ENCODE peak calls at places on chromosome 12, in ten cellular contexts. U is naive thymus-derived CD4-positive, alpha-beta T cell; A is mesothelial cell of epicardium; M is substantia nigra; L is NCI-H1694 treated with DMSO at 0.1 percent for 48 hours; I is stimulated activated CD8-positive, alpha-beta memory T cell treated with anti-CD3 and anti-CD28 coated beads, Interleukin-4, amount 100 ng/mL, for 24 hours; Z is neural progenitor cell; X is mammary epithelial cell; N is GM23248; S is spleen. Q is an unnamed sample.

GRCh38 chr12:8078400-8078799 is 3.7 kb upstream of the NECAP1 start:
- DNase-seq in U (peak), A (no peak), M (no peak), L (peak), I (peak), Z (peak), X (peak), N (peak), S (no peak), Q (peak)

GRCh38 chr12:25056486-25057130 is 107.7 kb upstream of the BCAT1 start:
- DNase-seq in U (no peak), A (no peak), M (no peak), L (no peak), I (no peak), Z (no peak), X (peak), N (no peak), S (no peak), Q (no peak)

GRCh38 chr12:99039367-99040120 is 394.5 kb downstream of the APAF1 start:
- DNase-seq in U (no peak), A (no peak), M (no peak), L (no peak), I (no peak), Z (no peak), X (no peak), N (no peak), S (no peak), Q (no peak)

GRCh38 chr12:118061011-118061875 is at the start of gene WSB2:
- DNase-seq in U (peak), A (peak), M (peak), L (no peak), I (peak), Z (peak), X (peak), N (peak), S (peak), Q (peak)

GRCh38 chr12:58933068-58933681 is 12.9 kb upstream of the LRIG3 start:
- DNase-seq in U (no peak), A (no peak), M (no peak), L (no peak), I (no peak), Z (no peak), X (no peak), N (no peak), S (no peak), Q (no peak)

GRCh38 chr12:6204533-6205143 is 4.4 kb downstream of the CD9 start:
- DNase-seq in U (no peak), A (no peak), M (no peak), L (no peak), I (no peak), Z (no peak), X (no peak), N (no peak), S (no peak), Q (no peak)

GRCh38 chr12:21989819-21990412 is 48.7 kb upstream of the ABCC9 start:
- DNase-seq in U (no peak), A (no peak), M (no peak), L (peak), I (no peak), Z (no peak), X (no peak), N (peak), S (no peak), Q (no peak)

GRCh38 chr12:76777765-76778216 is 13.9 kb downstream of the ZDHHC17 start:
- DNase-seq in U (no peak), A (no peak), M (no peak), L (no peak), I (no peak), Z (no peak), X (no peak), N (no peak), S (no peak), Q (no peak)

GRCh38 chr12:93164103-93164880 is 213.4 kb upstream of the NUDT4 start:
- DNase-seq in U (no peak), A (no peak), M (no peak), L (no peak), I (no peak), Z (no peak), X (peak), N (peak), S (no peak), Q (no peak)

GRCh38 chr12:97404549-97404948 is 58.1 kb upstream of the RMST start:
- DNase-seq in U (no peak), A (no peak), M (no peak), L (peak), I (no peak), Z (peak), X (peak), N (peak), S (no peak), Q (peak)

GRCh38 chr12:5442251-5443006 is 10.5 kb downstream of the NTF3 start:
- DNase-seq in U (no peak), A (no peak), M (no peak), L (peak), I (no peak), Z (peak), X (peak), N (peak), S (no peak), Q (peak)

GRCh38 chr12:108358580-108358965 is 19.5 kb upstream of the CMKLR1 start:
- DNase-seq in U (no peak), A (no peak), M (no peak), L (no peak), I (no peak), Z (peak), X (no peak), N (peak), S (no peak), Q (no peak)

GRCh38 chr12:47397664-47398281 is 308.1 kb downstream of the RPAP3 start:
- DNase-seq in U (peak), A (no peak), M (no peak), L (no peak), I (no peak), Z (peak), X (peak), N (peak), S (no peak), Q (no peak)

GRCh38 chr12:78671295-78671694 is 193.3 kb upstream of the SYT1 start:
- DNase-seq in U (no peak), A (no peak), M (no peak), L (no peak), I (no peak), Z (no peak), X (peak), N (peak), S (no peak), Q (no peak)

GRCh38 chr12:91370086-91370868 is 187.7 kb upstream of the DCN start:
- DNase-seq in U (no peak), A (no peak), M (no peak), L (no peak), I (no peak), Z (peak), X (no peak), N (no peak), S (no peak), Q (no peak)

GRCh38 chr12:95634622-95635621 is 83.6 kb upstream of the USP44 start:
- DNase-seq in U (no peak), A (no peak), M (no peak), L (no peak), I (no peak), Z (no peak), X (peak), N (no peak), S (no peak), Q (no peak)

GRCh38 chr12:65636436-65636835 is 187.8 kb upstream of the HMGA2 start:
- DNase-seq in U (no peak), A (no peak), M (no peak), L (no peak), I (no peak), Z (no peak), X (no peak), N (no peak), S (no peak), Q (no peak)

GRCh38 chr12:92108651-92109050 is 37.0 kb downstream of the BTG1 start:
- DNase-seq in U (no peak), A (no peak), M (no peak), L (no peak), I (no peak), Z (peak), X (no peak), N (peak), S (no peak), Q (no peak)

GRCh38 chr12:19003110-19003509 is 126.4 kb upstream of the PLEKHA5 start:
- DNase-seq in U (no peak), A (no peak), M (no peak), L (no peak), I (no peak), Z (no peak), X (no peak), N (peak), S (no peak), Q (no peak)

GRCh38 chr12:70853326-70853725 is 67.2 kb downstream of the PTPRR start:
- DNase-seq in U (no peak), A (no peak), M (no peak), L (no peak), I (no peak), Z (no peak), X (peak), N (peak), S (no peak), Q (no peak)

GRCh38 chr12:58285551-58285950 is 344.2 kb downstream of the ATP23 start:
- DNase-seq in U (no peak), A (no peak), M (no peak), L (peak), I (no peak), Z (peak), X (no peak), N (no peak), S (no peak), Q (peak)

GRCh38 chr12:25979563-25979962 is 21.1 kb downstream of the RASSF8 start:
- DNase-seq in U (no peak), A (no peak), M (no peak), L (no peak), I (no peak), Z (no peak), X (peak), N (peak), S (no peak), Q (no peak)

GRCh38 chr12:25052191-25053020 is 103.5 kb upstream of the BCAT1 start:
- DNase-seq in U (peak), A (no peak), M (peak), L (peak), I (no peak), Z (no peak), X (no peak), N (no peak), S (peak), Q (no peak)

GRCh38 chr12:78229491-78230209 is 399.0 kb downstream of the NAV3 start:
- DNase-seq in U (no peak), A (no peak), M (no peak), L (no peak), I (no peak), Z (peak), X (peak), N (peak), S (no peak), Q (peak)

GRCh38 chr12:76764856-76765255 is 941 bp downstream of the ZDHHC17 start:
- DNase-seq in U (no peak), A (no peak), M (no peak), L (no peak), I (no peak), Z (peak), X (peak), N (peak), S (peak), Q (no peak)

GRCh38 chr12:33771889-33772288 is 250.4 kb upstream of the ALG10 start:
- DNase-seq in U (no peak), A (no peak), M (no peak), L (no peak), I (no peak), Z (no peak), X (peak), N (no peak), S (no peak), Q (no peak)

GRCh38 chr12:27561535-27562350 is 37.7 kb downstream of the PPFIBP1 start:
- DNase-seq in U (no peak), A (no peak), M (no peak), L (no peak), I (no peak), Z (no peak), X (no peak), N (peak), S (no peak), Q (no peak)

GRCh38 chr12:117664169-117664568 is 302.7 kb upstream of the NOS1 start:
- DNase-seq in U (no peak), A (no peak), M (no peak), L (no peak), I (no peak), Z (no peak), X (no peak), N (no peak), S (no peak), Q (no peak)

GRCh38 chr12:76878045-76878898 is 547 bp downstream of the CSRP2 start:
- DNase-seq in U (no peak), A (no peak), M (no peak), L (peak), I (no peak), Z (peak), X (peak), N (peak), S (no peak), Q (peak)

GRCh38 chr12:67939611-67940010 is 49.6 kb upstream of the IFNG-AS1 start:
- DNase-seq in U (no peak), A (no peak), M (no peak), L (no peak), I (no peak), Z (no peak), X (no peak), N (no peak), S (no peak), Q (no peak)

GRCh38 chr12:89756100-89756637 is 47.5 kb upstream of the ATP2B1 start:
- DNase-seq in U (no peak), A (no peak), M (no peak), L (no peak), I (no peak), Z (no peak), X (no peak), N (no peak), S (no peak), Q (no peak)

GRCh38 chr12:58247633-58248032 is 306.3 kb downstream of the ATP23 start:
- DNase-seq in U (no peak), A (no peak), M (no peak), L (no peak), I (no peak), Z (peak), X (no peak), N (peak), S (no peak), Q (peak)

GRCh38 chr12:95201056-95201670 is 16.1 kb downstream of the FGD6 start:
- DNase-seq in U (no peak), A (no peak), M (no peak), L (no peak), I (no peak), Z (no peak), X (peak), N (peak), S (no peak), Q (no peak)

Q was measured in WERI-Rb-1.